ENCODE peak calls at places on chromosomes 2 and 18, in nine cellular contexts. D, X, P, C, L, Z, R, E and M are unnamed samples.

GRCh38 chr2:42288811-42289210 is 72.2 kb downstream of the COX7A2L start:
- DNase-seq in D (no peak), X (no peak), P (no peak), C (no peak), L (no peak), Z (no peak), R (no peak), E (no peak), M (no peak)

GRCh38 chr2:101188683-101189405 is 37.7 kb upstream of the TBC1D8 start:
- DNase-seq in D (no peak), X (no peak), P (no peak), C (no peak), L (no peak), Z (no peak), R (no peak), E (no peak), M (no peak)

GRCh38 chr2:7436096-7436906 is 519.1 kb downstream of the RNF144A start:
- DNase-seq in D (no peak), X (no peak), P (no peak), C (no peak), L (no peak), Z (no peak), R (no peak), E (no peak), M (no peak)

GRCh38 chr2:47014564-47015051 is 99.0 kb upstream of the MCFD2 start:
- DNase-seq in D (no peak), X (no peak), P (no peak), C (no peak), L (no peak), Z (no peak), R (no peak), E (no peak), M (no peak)

GRCh38 chr2:36889782-36890181 is 76.6 kb downstream of the STRN start:
- DNase-seq in D (no peak), X (no peak), P (no peak), C (no peak), L (peak), Z (no peak), R (no peak), E (no peak), M (no peak)

GRCh38 chr2:105744091-105744908 is 412 bp upstream of the NCK2 start:
- DNase-seq in D (peak), X (peak), P (peak), C (peak), L (peak), Z (peak), R (peak), E (no peak), M (peak)

GRCh38 chr2:10919776-10920606 is 8.3 kb downstream of the KCNF1 start:
- DNase-seq in D (no peak), X (no peak), P (no peak), C (no peak), L (no peak), Z (no peak), R (no peak), E (no peak), M (peak)

GRCh38 chr2:169461143-169461542 is 18.2 kb upstream of the BBS5 start:
- DNase-seq in D (no peak), X (no peak), P (no peak), C (no peak), L (no peak), Z (no peak), R (no peak), E (no peak), M (no peak)

GRCh38 chr2:80303006-80303741 is 1.4 kb downstream of the LRRTM1 start:
- DNase-seq in D (no peak), X (no peak), P (no peak), C (no peak), L (no peak), Z (no peak), R (no peak), E (no peak), M (no peak)

GRCh38 chr18:23872701-23873550 is 141.6 kb upstream of the TTC39C start:
- DNase-seq in D (no peak), X (peak), P (peak), C (no peak), L (no peak), Z (peak), R (peak), E (no peak), M (no peak)

GRCh38 chr2:135124924-135125886 is 73.1 kb downstream of the RAB3GAP1 start:
- DNase-seq in D (no peak), X (no peak), P (no peak), C (no peak), L (peak), Z (no peak), R (no peak), E (no peak), M (no peak)

GRCh38 chr2:198756166-198756565 is 701.6 kb downstream of the SATB2 start:
- DNase-seq in D (no peak), X (no peak), P (no peak), C (no peak), L (no peak), Z (no peak), R (no peak), E (no peak), M (no peak)

GRCh38 chr2:188199716-188200128 is 92.0 kb upstream of the GULP1 start:
- DNase-seq in D (no peak), X (no peak), P (no peak), C (no peak), L (no peak), Z (no peak), R (no peak), E (no peak), M (no peak)

GRCh38 chr2:241702155-241702404 is 241 bp downstream of the ING5 start:
- DNase-seq in D (peak), X (peak), P (no peak), C (no peak), L (no peak), Z (no peak), R (peak), E (no peak), M (peak)

GRCh38 chr2:25132296-25132630 is 36.1 kb downstream of the POMC start:
- DNase-seq in D (no peak), X (no peak), P (no peak), C (no peak), L (no peak), Z (no peak), R (no peak), E (no peak), M (no peak)

GRCh38 chr18:62183578-62184195 is 3.2 kb downstream of the PIGN start:
- DNase-seq in D (peak), X (no peak), P (peak), C (no peak), L (peak), Z (peak), R (peak), E (no peak), M (peak)

GRCh38 chr18:49072524-49072934 is 121.8 kb upstream of the SMAD7 start:
- DNase-seq in D (no peak), X (no peak), P (no peak), C (no peak), L (no peak), Z (no peak), R (no peak), E (no peak), M (no peak)

GRCh38 chr2:128600606-128601297 is 282.1 kb upstream of the HS6ST1 start:
- DNase-seq in D (no peak), X (no peak), P (no peak), C (peak), L (no peak), Z (no peak), R (no peak), E (no peak), M (peak)

GRCh38 chr2:38997784-38998183 is 108.1 kb downstream of the ARHGEF33 start:
- DNase-seq in D (no peak), X (no peak), P (no peak), C (no peak), L (peak), Z (no peak), R (no peak), E (no peak), M (no peak)

GRCh38 chr2:218072002-218072401 is 2.9 kb downstream of the RUFY4 start:
- DNase-seq in D (no peak), X (no peak), P (no peak), C (no peak), L (no peak), Z (no peak), R (no peak), E (no peak), M (no peak)

GRCh38 chr18:7084766-7085080 is 32.9 kb downstream of the LAMA1 start:
- DNase-seq in D (no peak), X (no peak), P (no peak), C (no peak), L (no peak), Z (no peak), R (no peak), E (no peak), M (no peak)

GRCh38 chr18:21997207-21998143 is 171.9 kb upstream of the GATA6 start:
- DNase-seq in D (peak), X (no peak), P (no peak), C (no peak), L (peak), Z (no peak), R (no peak), E (no peak), M (peak)

GRCh38 chr2:113234721-113235346 is 43.9 kb downstream of the PAX8 start:
- DNase-seq in D (no peak), X (no peak), P (no peak), C (no peak), L (no peak), Z (no peak), R (no peak), E (no peak), M (no peak)

GRCh38 chr2:177710889-177711288 is 318.3 kb downstream of the AGPS start:
- DNase-seq in D (no peak), X (no peak), P (no peak), C (no peak), L (no peak), Z (no peak), R (no peak), E (no peak), M (no peak)

GRCh38 chr18:2531751-2532150 is 39.6 kb downstream of the METTL4 start:
- DNase-seq in D (no peak), X (no peak), P (no peak), C (no peak), L (no peak), Z (no peak), R (no peak), E (no peak), M (no peak)

GRCh38 chr2:27320958-27321543 is 1.8 kb downstream of the MPV17 start:
- DNase-seq in D (no peak), X (no peak), P (no peak), C (peak), L (peak), Z (no peak), R (no peak), E (peak), M (no peak)

GRCh38 chr18:74184875-74185274 is 36.6 kb downstream of the TIMM21 start:
- DNase-seq in D (no peak), X (no peak), P (no peak), C (no peak), L (no peak), Z (no peak), R (no peak), E (no peak), M (no peak)

GRCh38 chr2:68216454-68217310 is 35.6 kb downstream of the PPP3R1 start:
- DNase-seq in D (no peak), X (no peak), P (no peak), C (no peak), L (no peak), Z (no peak), R (no peak), E (no peak), M (no peak)